ENCODE peak calls at places on chromosome 20, in seven cellular contexts. Z, O, N, K, S, X and B are unnamed samples.

GRCh38 chr20:32528291-32528891 is 56.7 kb downstream of the NOL4L start:
- DNase-seq in Z (no peak), O (no peak), N (peak), K (no peak), S (no peak), X (no peak), B (no peak)

GRCh38 chr20:35404614-35405259 is 7.0 kb downstream of the UQCC1 start:
- DNase-seq in Z (no peak), O (no peak), N (no peak), K (no peak), S (no peak), X (no peak), B (no peak)

GRCh38 chr20:44701889-44702288 is 13.3 kb upstream of the CCN5 start:
- DNase-seq in Z (no peak), O (no peak), N (no peak), K (no peak), S (no peak), X (no peak), B (no peak)

GRCh38 chr20:10565922-10566897 is 107.6 kb downstream of the JAG1 start:
- DNase-seq in Z (no peak), O (no peak), N (peak), K (no peak), S (no peak), X (no peak), B (no peak)

GRCh38 chr20:63708301-63709148 is 686 bp downstream of the ZGPAT start:
- DNase-seq in Z (no peak), O (peak), N (no peak), K (no peak), S (no peak), X (peak), B (no peak)

GRCh38 chr20:55538261-55538908 is 466.9 kb downstream of the CBLN4 start:
- DNase-seq in Z (no peak), O (peak), N (no peak), K (peak), S (no peak), X (no peak), B (no peak)

GRCh38 chr20:46900068-46900467 is 5.4 kb downstream of the EYA2 start:
- DNase-seq in Z (no peak), O (no peak), N (no peak), K (no peak), S (no peak), X (no peak), B (no peak)

GRCh38 chr20:22511943-22512910 is 72.1 kb downstream of the FOXA2 start:
- DNase-seq in Z (no peak), O (no peak), N (peak), K (no peak), S (no peak), X (peak), B (peak)

GRCh38 chr20:19830351-19830750 is 72.3 kb downstream of the RIN2 start:
- DNase-seq in Z (no peak), O (peak), N (no peak), K (no peak), S (no peak), X (no peak), B (no peak)

GRCh38 chr20:18695175-18695574 is 107.3 kb downstream of the DTD1 start:
- DNase-seq in Z (no peak), O (no peak), N (no peak), K (no peak), S (no peak), X (no peak), B (no peak)

GRCh38 chr20:53260168-53260567 is 288.0 kb downstream of the TSHZ2 start:
- DNase-seq in Z (no peak), O (no peak), N (no peak), K (no peak), S (no peak), X (no peak), B (no peak)

GRCh38 chr20:46811328-46812084 is 83.1 kb upstream of the EYA2 start:
- DNase-seq in Z (no peak), O (no peak), N (no peak), K (no peak), S (no peak), X (no peak), B (no peak)

GRCh38 chr20:36491901-36492617 is 49.3 kb upstream of the MYL9 start:
- DNase-seq in Z (peak), O (peak), N (peak), K (no peak), S (no peak), X (no peak), B (no peak)

GRCh38 chr20:12798286-12798685 is 210.5 kb upstream of the SPTLC3 start:
- DNase-seq in Z (no peak), O (no peak), N (no peak), K (no peak), S (no peak), X (no peak), B (no peak)

GRCh38 chr20:12970372-12970821 is 38.4 kb upstream of the SPTLC3 start:
- DNase-seq in Z (peak), O (peak), N (peak), K (peak), S (peak), X (peak), B (no peak)

GRCh38 chr20:59153832-59154231 is 9.8 kb upstream of the ZNF831 start:
- DNase-seq in Z (no peak), O (no peak), N (no peak), K (no peak), S (no peak), X (no peak), B (no peak)
- TF ChIP-seq CTCF in Z (no peak), O (no peak), N (no peak), K (no peak), S (no peak), X (no peak), B (no peak)

DNA sequence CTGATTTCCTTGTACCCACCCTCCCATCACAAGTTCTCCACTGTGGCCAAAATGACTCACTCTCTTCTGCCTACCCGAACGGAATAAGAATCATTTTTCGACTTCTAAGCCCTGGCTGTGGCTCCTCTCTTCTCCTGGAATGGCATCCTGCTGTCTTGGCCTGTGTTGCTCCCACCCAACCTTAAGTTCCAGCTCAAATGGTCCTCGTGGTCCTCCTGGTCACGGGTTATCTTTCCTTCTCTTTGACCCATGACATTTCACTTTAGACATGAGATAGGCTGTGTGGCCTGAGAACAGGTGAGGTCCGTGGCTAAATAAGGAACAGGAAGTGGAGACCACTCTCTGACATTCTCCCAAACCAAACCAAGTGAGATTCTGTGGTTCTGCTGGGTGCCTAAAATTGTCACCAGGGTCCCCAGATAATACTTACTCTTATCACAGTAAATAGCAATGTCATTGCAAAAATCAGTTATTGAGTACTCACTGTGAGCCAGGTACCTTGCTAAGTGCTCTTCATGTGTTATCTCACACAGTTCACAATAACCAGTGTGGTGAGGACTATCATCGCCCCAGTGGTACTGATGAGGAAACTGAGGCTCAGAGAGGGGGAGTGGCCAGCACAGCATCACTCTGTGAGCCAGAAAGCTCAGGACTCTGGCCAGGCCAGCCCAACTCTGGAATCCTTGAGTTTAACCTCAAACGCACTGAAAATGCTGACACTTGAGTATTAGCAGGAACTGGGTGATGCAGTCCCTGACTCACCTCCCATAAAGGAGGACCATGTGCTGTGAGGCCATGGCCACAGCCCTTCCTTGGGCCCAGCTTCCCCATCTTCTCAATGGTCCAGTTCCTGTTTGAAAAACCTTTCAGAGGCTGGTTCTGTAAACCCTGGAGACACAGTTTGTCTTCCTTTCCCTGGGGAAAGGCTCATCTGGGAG is 74.8 kb upstream of the SIRPA start:
- DNase-seq in Z (peak), O (peak), N (peak), K (peak), S (no peak), X (no peak), B (no peak)
- TF ChIP-seq CTCF in Z (no peak), O (no peak), N (no peak), K (no peak), S (no peak), X (no peak), B (no peak)

GRCh38 chr20:51931321-51931720 is 129.0 kb upstream of the SALL4 start:
- DNase-seq in Z (no peak), O (no peak), N (no peak), K (no peak), S (no peak), X (no peak), B (no peak)
- TF ChIP-seq CTCF in Z (no peak), O (no peak), N (no peak), K (no peak), S (no peak), X (no peak), B (no peak)

GRCh38 chr20:2865630-2866029 is 7.7 kb upstream of the PTPRA start:
- DNase-seq in Z (no peak), O (no peak), N (no peak), K (no peak), S (no peak), X (no peak), B (no peak)
- TF ChIP-seq CTCF in Z (peak), O (no peak), N (no peak), K (no peak), S (no peak), X (no peak), B (no peak)